ENCODE peak calls at places on chromosomes 13 and 19, in ten cellular contexts. N is IMR-90, C is upper lobe of left lung, F is MM.1S, U is stomach, V is BJ, T is body of pancreas, G is left ventricle myocardium inferior, J is testis, I is heart right ventricle. D is an unnamed sample. For H3K36me3, the result is how much of the 10 kb centered on the place peaks cover.

GRCh38 chr19:55528030-55528801 is 8.7 kb downstream of the SBK2 start:
- DNase-seq in N (peak), C (no peak), F (no peak), U (no peak), V (no peak), T (peak), G (no peak), J (no peak), I (no peak), D (no peak)

GRCh38 chr13:110352735-110353134 is 45.7 kb downstream of the COL4A2 start:
- DNase-seq in N (no peak), C (peak), F (no peak), U (no peak), V (no peak), T (no peak), G (no peak), J (no peak), I (no peak), D (peak)

GRCh38 chr19:8831832-8832131 is 322 bp downstream of the ZNF558 start:
- DNase-seq in N (no peak), C (no peak), F (no peak), U (no peak), V (peak), T (no peak), G (no peak), J (no peak), I (no peak), D (no peak)

GRCh38 chr13:97136418-97136817 is 85.7 kb upstream of the MBNL2 start:
- DNase-seq in N (no peak), C (no peak), F (no peak), U (no peak), V (no peak), T (no peak), G (no peak), J (no peak), I (no peak), D (no peak)

GRCh38 chr13:41107104-41107571 is 25.5 kb downstream of the KBTBD6 start:
- DNase-seq in N (no peak), C (peak), F (no peak), U (no peak), V (no peak), T (no peak), G (no peak), J (no peak), I (no peak), D (peak)

GRCh38 chr13:46340631-46341111 is 46.4 kb downstream of the RUBCNL start:
- DNase-seq in N (no peak), C (no peak), F (no peak), U (no peak), V (no peak), T (no peak), G (no peak), J (no peak), I (no peak), D (no peak)

GRCh38 chr19:35037716-35038622 is 3.6 kb upstream of the HPN start:
- DNase-seq in N (no peak), C (no peak), F (no peak), U (no peak), V (no peak), T (peak), G (no peak), J (peak), I (no peak), D (no peak)

GRCh38 chr13:97307882-97308624 is 85.9 kb downstream of the MBNL2 start:
- DNase-seq in N (peak), C (no peak), F (no peak), U (no peak), V (no peak), T (peak), G (peak), J (peak), I (peak), D (no peak)

DNA sequence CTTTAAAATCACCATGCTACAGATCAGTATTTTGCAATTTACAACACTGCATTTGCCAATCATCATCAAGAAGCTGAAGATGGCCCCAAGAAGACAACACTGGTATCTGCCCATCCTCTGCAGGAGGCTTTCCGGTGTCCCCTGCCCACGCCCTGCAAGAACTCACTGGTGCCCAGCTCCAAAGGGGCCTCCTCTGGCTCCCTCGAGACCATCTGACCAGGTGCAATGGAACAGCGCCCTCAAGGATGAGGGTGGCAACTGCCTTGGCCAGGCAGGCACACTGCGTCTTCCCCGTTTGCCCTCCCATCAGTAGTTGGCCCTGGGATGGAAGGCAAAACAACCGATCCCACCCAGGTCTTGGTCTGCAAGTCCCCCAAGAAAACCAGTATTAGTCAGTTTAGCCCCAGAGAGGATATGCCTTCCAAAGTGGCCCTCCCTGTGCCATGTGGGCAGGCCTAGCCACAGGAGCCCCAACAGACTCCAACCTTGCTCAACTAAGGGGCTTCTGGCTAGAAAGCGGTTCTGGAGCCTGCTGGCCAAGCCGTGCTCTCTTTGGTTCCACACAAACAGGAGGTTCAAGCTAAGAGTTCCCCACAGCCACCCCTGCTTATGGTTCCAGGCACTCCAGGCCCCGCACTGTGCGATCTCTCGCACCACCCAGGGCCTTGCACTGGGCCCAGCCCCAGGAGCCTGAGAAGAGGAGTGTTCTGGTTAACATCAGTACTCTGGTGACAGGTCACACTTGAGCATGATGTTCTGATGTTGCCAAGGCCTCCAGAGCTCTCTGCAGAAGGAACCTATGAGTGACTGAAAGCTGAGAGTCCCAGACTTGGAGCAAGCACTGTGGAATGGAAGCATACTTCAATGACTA is 4.7 kb downstream of the PCID2 start:
- DNase-seq in N (no peak), C (no peak), F (no peak), U (no peak), V (no peak), T (peak), G (peak), J (no peak), I (peak), D (no peak)
- H3K36me3 ChIP-seq in N (under half), C (under half), F (under half), U (under half), V (under half), T (under half), G (under half), J (under half), I (under half), D (half or more)

GRCh38 chr13:77696006-77696862 is 1.3 kb upstream of the SLAIN1 start:
- DNase-seq in N (no peak), C (no peak), F (peak), U (no peak), V (no peak), T (no peak), G (no peak), J (no peak), I (no peak), D (peak)

GRCh38 chr13:77699059-77699680 is 1.7 kb downstream of the SLAIN1 start:
- DNase-seq in N (no peak), C (no peak), F (no peak), U (no peak), V (no peak), T (no peak), G (no peak), J (no peak), I (no peak), D (no peak)

GRCh38 chr13:77698211-77699058 is 948 bp downstream of the SLAIN1 start:
- DNase-seq in N (no peak), C (peak), F (peak), U (peak), V (no peak), T (peak), G (peak), J (peak), I (peak), D (peak)

GRCh38 chr13:77697208-77698103 is at the start of gene SLAIN1:
- DNase-seq in N (peak), C (peak), F (peak), U (peak), V (no peak), T (peak), G (peak), J (peak), I (peak), D (peak)

GRCh38 chr13:77696863-77697207 is 652 bp upstream of the SLAIN1 start:
- DNase-seq in N (no peak), C (no peak), F (no peak), U (no peak), V (no peak), T (no peak), G (no peak), J (no peak), I (no peak), D (no peak)
- H3K4me3 ChIP-seq in N (no peak), C (no peak), F (peak), U (peak), V (no peak), T (peak), G (peak), J (peak), I (peak), D (peak)

DNA sequence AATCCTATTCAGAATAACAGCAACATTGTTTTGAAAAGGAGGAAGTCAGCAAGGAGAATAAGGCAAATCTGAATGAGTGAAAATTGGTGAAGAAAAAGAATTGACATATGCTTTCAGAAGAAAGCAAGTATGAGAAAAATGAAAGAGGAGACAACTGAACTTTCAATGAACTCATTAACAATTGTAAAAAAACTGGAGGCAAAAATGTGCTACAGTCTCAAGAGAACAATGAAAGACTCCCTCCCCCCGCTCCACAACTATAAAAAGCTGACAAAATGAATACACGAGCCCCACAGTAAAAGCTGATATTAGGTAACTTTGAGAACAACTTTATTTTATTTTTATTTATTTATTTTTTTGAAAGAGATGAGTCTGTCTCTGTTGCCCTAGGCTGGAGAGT is 373.1 kb downstream of the DIAPH3 start:
- DNase-seq in N (peak), C (no peak), F (no peak), U (no peak), V (no peak), T (no peak), G (no peak), J (no peak), I (no peak), D (no peak)
- H3K36me3 ChIP-seq in N (under half), C (under half), F (under half), U (under half), V (under half), T (under half), G (under half), J (under half), I (under half), D (under half)

GRCh38 chr19:54160948-54161347 is 1.4 kb upstream of the LENG1 start:
- DNase-seq in N (no peak), C (no peak), F (no peak), U (no peak), V (no peak), T (no peak), G (no peak), J (no peak), I (no peak), D (no peak)

GRCh38 chr19:54164369-54165068 is 5.0 kb upstream of the LENG1 start:
- DNase-seq in N (peak), C (peak), F (no peak), U (peak), V (no peak), T (peak), G (no peak), J (peak), I (peak), D (peak)

GRCh38 chr19:54162241-54162805 is 2.8 kb upstream of the LENG1 start:
- DNase-seq in N (peak), C (peak), F (peak), U (peak), V (no peak), T (peak), G (peak), J (peak), I (peak), D (peak)

GRCh38 chr19:54165222-54165621 is 5.7 kb upstream of the LENG1 start:
- DNase-seq in N (no peak), C (no peak), F (no peak), U (no peak), V (no peak), T (no peak), G (no peak), J (no peak), I (no peak), D (no peak)

GRCh38 chr19:54162884-54163283 is 3.4 kb upstream of the LENG1 start:
- DNase-seq in N (no peak), C (no peak), F (no peak), U (no peak), V (no peak), T (no peak), G (no peak), J (no peak), I (no peak), D (no peak)
- H3K4me3 ChIP-seq in N (no peak), C (no peak), F (peak), U (peak), V (no peak), T (no peak), G (peak), J (no peak), I (no peak), D (no peak)

GRCh38 chr19:16227837-16228636 is 30.3 kb downstream of the AP1M1 start:
- DNase-seq in N (no peak), C (peak), F (no peak), U (no peak), V (no peak), T (no peak), G (no peak), J (no peak), I (no peak), D (no peak)
- H3K36me3 ChIP-seq in N (half or more), C (half or more), F (under half), U (half or more), V (half or more), T (under half), G (half or more), J (under half), I (half or more), D (under half)

DNA sequence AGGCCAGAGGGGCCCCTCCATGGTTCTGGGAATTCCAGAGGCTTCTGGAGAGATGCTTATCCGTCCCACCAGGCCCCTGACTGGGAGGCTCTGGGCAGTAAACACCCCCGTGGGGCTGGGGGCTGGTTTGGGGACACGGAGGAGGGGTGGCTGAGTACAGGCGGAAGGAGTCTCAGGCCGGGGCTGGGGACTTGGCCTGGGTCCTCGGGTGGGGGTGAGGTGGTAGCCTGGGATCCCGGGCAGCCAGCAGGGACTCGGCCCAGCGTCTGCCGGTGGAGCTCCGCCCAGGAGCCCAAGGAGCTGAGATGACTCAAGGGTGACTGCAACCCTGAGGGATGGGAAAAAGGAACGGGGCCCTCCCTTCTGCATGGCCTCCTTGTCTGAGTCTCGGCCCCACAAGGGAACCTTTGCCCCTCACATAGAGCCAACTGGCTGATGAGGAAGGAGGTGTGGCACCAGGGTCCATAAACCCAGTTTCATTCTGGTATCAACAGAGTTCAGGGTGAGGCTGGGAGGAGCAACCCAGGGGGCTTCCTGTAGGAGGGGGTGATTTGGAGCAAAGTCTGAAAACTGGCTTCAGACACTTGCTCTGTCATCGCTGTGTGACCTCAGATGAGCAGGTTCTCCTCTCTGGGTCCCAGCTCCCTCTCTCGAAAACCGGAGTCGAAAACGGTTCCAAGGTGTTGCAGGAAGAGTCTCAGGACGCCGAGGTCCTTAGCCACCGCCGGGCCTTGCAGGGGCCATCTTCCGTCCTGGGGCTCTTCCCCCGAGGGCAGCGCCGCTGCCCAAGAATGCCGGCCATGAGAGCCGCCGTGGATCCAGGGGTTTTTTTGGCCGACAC is 809 bp downstream of the MISP start:
- DNase-seq in N (peak), C (peak), F (no peak), U (peak), V (peak), T (peak), G (no peak), J (no peak), I (no peak), D (peak)
- H3K4me3 ChIP-seq in N (no peak), C (no peak), F (no peak), U (peak), V (no peak), T (no peak), G (no peak), J (no peak), I (no peak), D (no peak)

DNA sequence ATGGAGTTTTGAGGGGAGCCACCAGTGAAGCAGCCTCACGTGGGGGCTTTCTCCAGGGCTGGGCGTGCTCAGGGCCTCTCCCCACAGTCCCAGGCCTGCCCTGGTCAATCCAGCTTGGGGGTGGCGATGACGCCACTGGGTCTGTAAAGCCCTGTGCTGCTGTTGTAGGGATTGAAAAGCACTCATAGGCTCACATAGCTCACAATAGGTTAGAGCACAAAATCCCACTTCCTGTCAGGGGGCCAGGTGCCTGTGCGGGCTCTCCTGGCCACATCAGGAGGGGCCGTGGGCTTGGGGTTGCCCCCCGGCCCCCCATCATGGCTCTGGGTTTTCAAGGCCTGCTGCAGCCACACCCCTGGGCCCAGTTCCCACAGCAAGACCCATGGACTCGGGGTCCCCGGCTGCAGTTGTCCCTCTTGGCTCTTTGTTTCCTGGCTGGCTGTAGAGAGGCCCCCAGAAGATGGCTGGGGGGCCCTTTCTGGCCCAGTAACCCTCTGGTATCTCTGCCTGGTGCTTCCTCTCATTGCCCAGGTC is 62.9 kb downstream of the SMARCA4 start:
- DNase-seq in N (no peak), C (no peak), F (no peak), U (no peak), V (no peak), T (no peak), G (no peak), J (no peak), I (no peak), D (no peak)
- H3K36me3 ChIP-seq in N (half or more), C (half or more), F (under half), U (half or more), V (half or more), T (under half), G (half or more), J (under half), I (half or more), D (half or more)

DNA sequence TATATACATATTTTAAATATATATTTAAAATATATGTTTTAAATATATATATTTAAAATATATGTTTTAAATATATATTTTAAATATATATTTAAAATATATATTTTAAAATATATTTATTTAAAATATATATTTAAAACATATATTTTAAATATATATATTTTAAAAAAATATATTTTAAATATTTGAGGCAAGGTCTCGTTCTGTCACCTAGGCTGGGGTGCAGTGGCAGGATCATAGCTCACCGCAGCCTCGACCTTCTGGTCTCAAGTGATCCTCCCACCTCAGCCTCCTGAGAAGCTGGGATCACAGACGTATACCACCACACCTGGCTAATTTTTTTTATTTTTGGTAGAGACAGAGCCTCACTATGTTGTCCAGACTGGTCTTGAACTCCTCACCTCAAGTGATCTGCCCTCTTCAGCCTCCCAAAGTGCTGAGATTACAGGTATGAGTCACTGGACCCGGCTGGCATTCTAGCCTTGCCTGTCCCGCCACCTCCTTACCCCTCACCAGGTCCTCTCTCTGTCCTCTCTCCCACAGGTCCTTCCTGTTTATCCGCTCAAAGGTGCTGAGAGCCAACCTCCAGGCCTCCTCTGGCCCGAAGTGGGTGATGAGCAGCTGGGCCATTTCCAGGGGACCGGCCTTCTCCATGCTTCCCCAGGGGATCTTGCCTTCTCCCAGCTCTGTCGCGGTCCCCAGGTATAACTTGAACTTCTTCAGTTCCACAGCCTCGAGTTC is 564 bp downstream of the NLRP12 start:
- DNase-seq in N (no peak), C (no peak), F (no peak), U (no peak), V (no peak), T (no peak), G (no peak), J (no peak), I (no peak), D (no peak)
- H3K4me3 ChIP-seq in N (no peak), C (no peak), F (no peak), U (no peak), V (no peak), T (no peak), G (peak), J (no peak), I (no peak), D (no peak)